ENCODE peak calls at places on chromosome 11, in five cellular contexts. C, W, X, N and J are unnamed samples.

GRCh38 chr11:11157201-11157600 is 195.8 kb downstream of the CSNK2A3 start:
- DNase-seq in X (peak; percentile 30), N (peak; percentile 33), W (no peak), C (no peak), J (peak; percentile 59)

GRCh38 chr11:63489879-63490278 is 1.1 kb downstream of the PLAAT5 start:
- DNase-seq in X (no peak), W (no peak), N (no peak), C (no peak), J (no peak)

GRCh38 chr11:111937461-111937769 is 272 bp downstream of the DIXDC1 start:
- DNase-seq in W (no peak), X (peak; percentile 53), N (no peak), C (no peak), J (no peak)

GRCh38 chr11:128933481-128934178 is 9.0 kb downstream of the TP53AIP1 start:
- DNase-seq in C (no peak), N (no peak), W (no peak), X (no peak), J (no peak)

GRCh38 chr11:33708970-33709369 is 8.3 kb upstream of the C11orf91 start:
- DNase-seq in W (no peak), N (no peak), X (no peak), C (no peak), J (no peak)

GRCh38 chr11:59574932-59575904 is 40.4 kb downstream of the OSBP start:
- DNase-seq in X (no peak), C (no peak), N (no peak), W (no peak), J (no peak)

GRCh38 chr11:133619973-133620372 is 87.7 kb upstream of the OPCML start:
- DNase-seq in C (no peak), X (no peak), W (peak; percentile 2), N (peak; percentile 2), J (peak; percentile 29)

GRCh38 chr11:12430912-12431311 is 53.5 kb downstream of the PARVA start:
- DNase-seq in X (no peak), W (no peak), C (no peak), N (peak; percentile 16), J (no peak)

GRCh38 chr11:115202061-115202460 is 302.2 kb downstream of the CADM1 start:
- DNase-seq in C (no peak), X (no peak), W (no peak), N (no peak), J (no peak)

DNA sequence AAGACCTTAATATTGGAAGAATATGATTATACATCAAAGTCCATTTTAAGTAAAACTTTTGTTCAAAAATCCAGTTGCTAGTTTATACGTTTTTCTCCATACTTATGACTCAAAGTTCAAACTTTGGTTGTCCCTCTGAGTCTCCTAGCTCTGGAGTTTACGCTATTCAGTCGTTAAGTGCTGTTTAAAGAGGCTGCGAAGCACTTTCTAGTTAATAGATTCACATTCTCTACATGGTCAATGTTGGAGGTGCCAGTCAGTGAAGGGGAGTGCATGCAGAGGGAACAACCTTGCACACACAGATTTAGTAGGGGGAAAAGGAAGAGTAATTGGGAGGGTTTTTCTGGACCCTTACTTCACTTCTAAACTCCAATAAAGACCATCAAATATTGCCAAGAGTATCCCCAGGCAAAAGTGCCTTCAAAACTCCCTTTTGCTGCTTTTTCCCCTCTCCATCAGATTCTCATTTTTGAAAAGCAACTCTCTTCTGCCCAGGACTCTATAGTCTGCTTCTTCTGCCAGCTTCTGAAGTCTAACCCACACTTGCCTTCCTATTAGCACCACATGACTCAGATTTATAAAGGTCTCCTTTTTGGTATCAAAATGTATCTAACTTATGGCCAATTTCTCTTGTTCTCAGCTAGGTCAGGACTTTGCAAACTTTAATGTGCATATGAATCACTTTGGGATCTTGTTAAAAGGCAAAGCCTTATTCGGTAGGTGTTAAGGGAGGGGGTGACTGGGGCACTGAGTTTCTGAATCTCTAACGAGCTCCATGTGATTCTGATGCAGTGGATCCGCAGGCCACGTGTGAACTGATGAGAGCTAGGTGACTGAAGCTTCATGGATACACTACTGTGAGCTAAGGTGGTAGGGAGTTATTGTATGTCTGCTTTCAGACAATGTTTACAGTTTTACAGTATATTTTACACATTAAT is 96.2 kb upstream of the MTMR2 start:
- DNase-seq in W (no peak), C (no peak), N (no peak), X (no peak), J (no peak)
- TF ChIP-seq TAF1 in W (no peak), C (no peak), N (no peak), X (no peak), J (no peak)

GRCh38 chr11:107696140-107696539 is 15.7 kb downstream of the SLN start:
- DNase-seq in C (no peak), X (no peak), N (no peak), W (no peak), J (no peak)

GRCh38 chr11:107691003-107691402 is 20.9 kb downstream of the SLN start:
- DNase-seq in X (no peak), N (no peak), C (no peak), W (no peak), J (no peak)

GRCh38 chr11:107699371-107700348 is 12.2 kb downstream of the SLN start:
- DNase-seq in W (no peak), N (no peak), C (no peak), X (no peak), J (no peak)

GRCh38 chr11:107697291-107697690 is 14.6 kb downstream of the SLN start:
- DNase-seq in X (no peak), W (no peak), N (no peak), C (no peak), J (no peak)

DNA sequence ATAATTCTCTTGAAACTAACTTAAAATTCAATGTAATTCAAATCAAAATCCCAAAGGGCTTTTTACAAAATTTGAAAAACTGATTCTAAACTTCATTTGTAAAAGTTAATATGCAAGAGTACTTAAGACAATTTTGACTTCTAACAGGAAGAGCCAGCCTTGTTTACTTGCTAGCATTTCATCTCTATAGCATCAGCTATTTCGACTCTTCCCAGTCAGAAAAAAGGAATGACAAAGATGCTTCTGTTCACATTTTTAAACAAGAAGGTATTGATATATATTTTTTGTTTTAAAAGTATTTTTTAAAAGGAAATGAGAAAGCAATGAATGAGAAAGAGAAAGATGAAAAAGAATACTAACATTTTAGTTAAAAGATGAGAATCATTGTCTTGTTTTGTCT is 16.4 kb downstream of the SLN start:
- DNase-seq in W (no peak), X (no peak), C (no peak), N (no peak), J (no peak)
- H3K27ac ChIP-seq in W (no peak overlapping the region), X (no peak overlapping the region), C (no peak overlapping the region), N (no peak overlapping the region), J (peak overlapping the region; percentile 81)

GRCh38 chr11:35043933-35044332 is 95.0 kb upstream of the CD44 start:
- DNase-seq in C (no peak), W (no peak), X (no peak), N (no peak), J (no peak)
- TF ChIP-seq RAD21 in C (no peak), W (no peak), X (no peak), N (no peak), J (no peak)

GRCh38 chr11:85118151-85118550 is 509.0 kb downstream of the DLG2 start:
- DNase-seq in N (no peak), W (no peak), X (no peak), C (no peak), J (no peak)

GRCh38 chr11:85123752-85124231 is 503.4 kb downstream of the DLG2 start:
- DNase-seq in C (no peak), N (no peak), X (no peak), W (peak; percentile 89), J (no peak)
- TF ChIP-seq TAF1 in C (no peak), N (no peak), X (no peak), W (no peak), J (no peak)

DNA sequence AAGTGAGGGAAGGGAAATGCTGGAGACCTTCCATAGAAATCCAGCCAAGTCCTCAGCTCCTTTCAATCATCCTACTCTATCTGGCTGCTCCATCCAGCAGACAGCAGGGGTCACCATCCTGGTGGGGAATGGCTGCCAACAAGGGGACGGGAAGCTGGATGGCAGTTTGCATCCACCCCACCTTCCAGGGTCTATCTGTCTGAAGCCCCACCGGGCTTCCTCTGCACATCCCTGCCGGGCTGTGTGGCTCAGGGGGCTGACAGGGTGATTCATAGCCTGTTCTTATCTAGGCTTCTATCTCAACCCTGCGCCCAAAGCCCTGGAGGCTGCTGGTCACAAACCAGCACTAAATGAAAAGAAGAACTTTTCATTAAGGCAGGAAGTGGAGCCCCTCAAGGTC is 1.1 kb downstream of the SYTL2 start:
- DNase-seq in C (no peak), N (peak; percentile 9), X (no peak), W (no peak), J (peak; percentile 64)
- H3K27ac ChIP-seq in C (no peak overlapping the region), N (no peak overlapping the region), X (no peak overlapping the region), W (no peak overlapping the region), J (no peak overlapping the region)

GRCh38 chr11:73859671-73860070 is 17.0 kb downstream of the COA4 start:
- DNase-seq in N (no peak), W (no peak), C (no peak), X (no peak), J (no peak)
- TF ChIP-seq RAD21 in N (no peak), W (no peak), C (no peak), X (no peak), J (no peak)

GRCh38 chr11:106011481-106011880 is 10.6 kb downstream of the MSANTD4 start:
- DNase-seq in C (no peak), N (no peak), X (no peak), W (no peak), J (no peak)
- TF ChIP-seq TAF1 in C (no peak), N (no peak), X (no peak), W (no peak), J (no peak)

GRCh38 chr11:47433991-47434786 is 8.0 kb upstream of the PSMC3 start:
- DNase-seq in W (no peak), N (no peak), C (no peak), X (no peak), J (no peak)

GRCh38 chr11:47436726-47437125 is 10.5 kb upstream of the PSMC3 start:
- DNase-seq in W (no peak), C (no peak), X (no peak), N (no peak), J (no peak)

GRCh38 chr11:47437218-47437745 is 11.0 kb upstream of the PSMC3 start:
- DNase-seq in W (no peak), N (no peak), X (no peak), C (no peak), J (no peak)

GRCh38 chr11:47437746-47438418 is 11.1 kb downstream of the RAPSN start:
- DNase-seq in N (peak; percentile 68), X (no peak), C (no peak), W (no peak), J (no peak)

GRCh38 chr11:47435687-47436086 is 9.4 kb upstream of the PSMC3 start:
- DNase-seq in W (no peak), X (no peak), C (no peak), N (peak; percentile 73), J (no peak)
- H3K27ac ChIP-seq in W (no peak overlapping the region), X (no peak overlapping the region), C (no peak overlapping the region), N (peak overlapping the region; percentile 65), J (no peak overlapping the region)